ENCODE peak calls at places on chromosomes 12 and 14, in nine cellular contexts. Y, W, V, G, Z, L, J, S and U are unnamed samples.

GRCh38 chr12:20004951-20005350 is 363.4 kb upstream of the PDE3A start:
- DNase-seq in Y (peak), W (no peak), V (no peak), G (no peak), Z (no peak), L (no peak), J (no peak), S (no peak), U (no peak)

GRCh38 chr12:27936196-27936595 is 36.3 kb downstream of the PTHLH start:
- DNase-seq in Y (peak), W (no peak), V (no peak), G (no peak), Z (no peak), L (no peak), J (no peak), S (no peak), U (no peak)

GRCh38 chr14:79899610-79900009 is 311.7 kb downstream of the DIO2 start:
- DNase-seq in Y (no peak), W (no peak), V (no peak), G (no peak), Z (no peak), L (no peak), J (no peak), S (no peak), U (no peak)

GRCh38 chr14:88791629-88792571 is 853 bp downstream of the EML5 start:
- DNase-seq in Y (peak), W (no peak), V (peak), G (peak), Z (no peak), L (peak), J (no peak), S (no peak), U (no peak)

GRCh38 chr12:29957835-29958234 is 174.1 kb upstream of the TMTC1 start:
- DNase-seq in Y (no peak), W (no peak), V (no peak), G (no peak), Z (no peak), L (no peak), J (no peak), S (no peak), U (no peak)

GRCh38 chr12:58529897-58530296 is 390.4 kb downstream of the LRIG3 start:
- DNase-seq in Y (peak), W (no peak), V (no peak), G (no peak), Z (peak), L (no peak), J (peak), S (peak), U (no peak)

GRCh38 chr14:80003138-80003537 is 208.2 kb downstream of the DIO2 start:
- DNase-seq in Y (peak), W (no peak), V (no peak), G (no peak), Z (no peak), L (no peak), J (peak), S (peak), U (no peak)

GRCh38 chr14:105917933-105918436 is 391.6 kb downstream of the TMEM121 start:
- DNase-seq in Y (no peak), W (no peak), V (no peak), G (no peak), Z (no peak), L (no peak), J (no peak), S (no peak), U (no peak)

GRCh38 chr12:100388382-100388781 is 31.5 kb downstream of the SLC17A8 start:
- DNase-seq in Y (no peak), W (no peak), V (no peak), G (no peak), Z (no peak), L (no peak), J (no peak), S (no peak), U (no peak)

GRCh38 chr12:98828802-98829600 is 183.9 kb downstream of the APAF1 start:
- DNase-seq in Y (peak), W (no peak), V (no peak), G (no peak), Z (no peak), L (no peak), J (no peak), S (no peak), U (no peak)

GRCh38 chr12:51524386-51524901 is 66.6 kb upstream of the SCN8A start:
- DNase-seq in Y (peak), W (no peak), V (no peak), G (no peak), Z (no peak), L (no peak), J (no peak), S (no peak), U (no peak)

GRCh38 chr14:31712244-31713127 is 151.3 kb downstream of the NUBPL start:
- DNase-seq in Y (no peak), W (no peak), V (no peak), G (no peak), Z (no peak), L (no peak), J (no peak), S (no peak), U (no peak)

GRCh38 chr12:6292606-6293005 is 17.9 kb upstream of the PLEKHG6 start:
- DNase-seq in Y (no peak), W (no peak), V (no peak), G (no peak), Z (no peak), L (no peak), J (no peak), S (no peak), U (no peak)

GRCh38 chr12:56836800-56837663 is 73.9 kb downstream of the HSD17B6 start:
- DNase-seq in Y (peak), W (no peak), V (no peak), G (peak), Z (peak), L (no peak), J (peak), S (peak), U (no peak)

GRCh38 chr12:101653030-101653429 is 44.4 kb upstream of the CHPT1 start:
- DNase-seq in Y (no peak), W (no peak), V (no peak), G (no peak), Z (no peak), L (no peak), J (no peak), S (no peak), U (no peak)

GRCh38 chr14:21308479-21309237 is 28.8 kb downstream of the RPGRIP1 start:
- DNase-seq in Y (peak), W (peak), V (peak), G (peak), Z (peak), L (no peak), J (no peak), S (peak), U (peak)

GRCh38 chr12:67727652-67728295 is 79.2 kb downstream of the DYRK2 start:
- DNase-seq in Y (no peak), W (no peak), V (no peak), G (no peak), Z (no peak), L (no peak), J (no peak), S (no peak), U (no peak)
- TF ChIP-seq CTCF in Y (no peak), W (no peak), V (no peak), G (no peak), Z (no peak), L (no peak), J (no peak), S (no peak), U (no peak)

DNA sequence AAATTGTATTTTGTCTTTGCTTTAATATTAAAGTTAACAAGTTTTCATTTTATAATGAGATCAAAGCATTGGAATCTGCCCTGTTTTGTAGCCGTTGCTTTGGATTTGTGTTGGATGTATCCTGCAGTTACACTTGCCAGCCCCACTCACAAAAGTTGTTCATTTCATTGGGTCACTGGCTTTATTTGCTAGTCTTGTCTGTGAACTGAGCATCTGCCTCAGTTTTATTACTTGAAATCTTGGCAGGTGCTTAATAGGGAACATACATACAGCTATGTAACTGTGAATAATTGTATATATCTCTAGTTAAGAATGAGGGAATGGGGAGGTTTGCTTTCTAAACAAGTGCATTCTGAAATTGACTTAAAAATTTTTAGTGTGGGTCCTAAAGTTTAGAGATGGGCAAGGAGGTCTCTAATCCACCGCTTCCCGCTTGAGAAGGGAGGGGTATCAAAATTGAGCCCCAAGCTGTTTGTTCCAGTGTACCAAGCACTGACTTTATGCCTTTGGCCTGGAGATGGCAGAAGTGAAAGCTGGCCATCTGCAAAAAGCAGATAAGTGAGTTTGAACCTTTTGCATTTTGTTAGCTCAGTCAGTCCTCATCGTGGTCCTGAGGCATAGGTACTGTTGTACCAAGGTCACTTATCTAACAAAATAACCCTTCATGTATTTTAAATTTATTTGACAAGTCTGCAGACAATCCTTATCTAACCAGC is 9.3 kb downstream of the EIF5 start:
- DNase-seq in Y (no peak), W (no peak), V (no peak), G (no peak), Z (no peak), L (no peak), J (no peak), S (no peak), U (no peak)
- TF ChIP-seq CTCF in Y (no peak), W (no peak), V (no peak), G (no peak), Z (no peak), L (no peak), J (no peak), S (no peak), U (no peak)

GRCh38 chr14:91416744-91417133 is 881 bp downstream of the CCDC88C start:
- DNase-seq in Y (no peak), W (no peak), V (no peak), G (peak), Z (peak), L (no peak), J (no peak), S (no peak), U (no peak)
- TF ChIP-seq CTCF in Y (no peak), W (no peak), V (no peak), G (no peak), Z (no peak), L (no peak), J (no peak), S (no peak), U (no peak)

GRCh38 chr14:37988472-37988871 is 219.2 kb upstream of the SSTR1 start:
- DNase-seq in Y (peak), W (no peak), V (no peak), G (no peak), Z (no peak), L (no peak), J (no peak), S (no peak), U (no peak)

GRCh38 chr14:37991027-37991426 is 216.7 kb upstream of the SSTR1 start:
- DNase-seq in Y (no peak), W (no peak), V (no peak), G (no peak), Z (no peak), L (no peak), J (no peak), S (no peak), U (no peak)

GRCh38 chr14:37985826-37986470 is 221.8 kb upstream of the SSTR1 start:
- DNase-seq in Y (peak), W (no peak), V (peak), G (peak), Z (peak), L (no peak), J (no peak), S (peak), U (no peak)
- TF ChIP-seq CTCF in Y (peak), W (no peak), V (peak), G (peak), Z (peak), L (no peak), J (peak), S (peak), U (peak)

GRCh38 chr12:65923228-65923627 is 98.9 kb downstream of the HMGA2 start:
- DNase-seq in Y (no peak), W (no peak), V (no peak), G (no peak), Z (no peak), L (no peak), J (no peak), S (no peak), U (peak)
- TF ChIP-seq CTCF in Y (no peak), W (no peak), V (no peak), G (no peak), Z (peak), L (no peak), J (no peak), S (peak), U (peak)

DNA sequence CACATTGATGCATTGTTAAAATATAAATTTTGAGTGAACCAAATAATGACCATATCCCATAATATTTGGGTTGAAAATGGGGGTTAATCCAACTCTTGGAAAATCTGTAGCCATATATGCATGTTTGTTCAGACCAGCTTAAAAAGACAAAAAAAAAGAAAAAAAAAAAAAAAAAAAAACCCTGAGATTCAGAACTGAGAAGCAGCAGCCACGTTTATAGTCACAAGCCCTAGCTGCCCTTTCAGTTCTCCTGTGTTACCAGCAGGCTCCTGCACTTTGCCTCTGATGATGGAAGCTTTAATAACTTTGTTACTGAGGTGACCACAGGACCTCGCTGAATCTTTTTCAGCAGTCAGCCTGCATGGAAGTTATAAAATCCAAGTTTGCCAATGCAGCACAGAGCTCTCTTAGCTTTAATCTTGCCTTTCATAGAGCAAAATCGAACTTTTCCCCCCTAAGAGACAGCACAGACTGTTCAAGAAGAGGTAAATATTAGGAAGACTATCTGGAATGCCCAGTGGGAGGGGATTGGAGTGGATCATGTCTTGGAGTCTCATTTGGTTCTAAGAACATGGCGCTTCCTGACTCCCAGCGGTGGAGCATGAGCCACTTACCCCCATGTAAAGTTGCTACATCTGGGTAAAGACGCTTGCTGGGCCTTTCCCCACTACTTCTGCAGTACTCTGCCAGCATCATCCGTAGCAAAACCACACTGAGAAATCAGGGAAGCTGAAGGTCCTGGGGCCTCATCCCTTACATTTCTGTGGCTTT is 20.6 kb downstream of the GNG2 start:
- DNase-seq in Y (peak), W (no peak), V (no peak), G (no peak), Z (no peak), L (no peak), J (no peak), S (no peak), U (no peak)
- TF ChIP-seq CTCF in Y (no peak), W (no peak), V (no peak), G (no peak), Z (no peak), L (no peak), J (no peak), S (no peak), U (no peak)